ENCODE peak calls at places on chromosomes 11 and 22, in six cellular contexts. Q is ovary, B is BJ, Y is fibroblast of lung, O is fibroblast of mammary gland, X is left ventricle myocardium inferior. V is an unnamed sample.

GRCh38 chr11:35969089-35970046 is 25.5 kb downstream of the LDLRAD3 start:
- DNase-seq in X (no peak), Y (no peak), O (no peak), Q (no peak), B (peak), V (peak)

GRCh38 chr22:47063071-47063509 is 300.6 kb downstream of the TBC1D22A start:
- DNase-seq in O (no peak), Y (no peak), Q (no peak), X (no peak), B (no peak), V (no peak)

GRCh38 chr11:134124660-134125451 is 56.0 kb downstream of the JAM3 start:
- DNase-seq in Y (peak), X (peak), B (no peak), Q (peak), O (peak), V (no peak)

GRCh38 chr11:110912437-110912836 is 200.2 kb upstream of the ARHGAP20 start:
- DNase-seq in B (no peak), O (no peak), X (no peak), Y (no peak), Q (no peak), V (no peak)

GRCh38 chr11:59144579-59145345 is 2.1 kb downstream of the FAM111A start:
- DNase-seq in Q (peak), O (peak), X (peak), Y (peak), B (peak), V (peak)

GRCh38 chr11:114812698-114813097 is 134.4 kb downstream of the NXPE2 start:
- DNase-seq in X (no peak), Y (no peak), B (no peak), Q (no peak), O (no peak), V (no peak)

GRCh38 chr11:87252869-87253268 is 215.1 kb downstream of the TMEM135 start:
- DNase-seq in Y (no peak), Q (no peak), X (no peak), O (peak), B (no peak), V (no peak)

GRCh38 chr11:19790831-19791552 is 78.4 kb downstream of the NAV2 start:
- DNase-seq in O (no peak), X (no peak), Q (no peak), Y (no peak), B (no peak), V (no peak)

GRCh38 chr22:35729309-35729698 is 11.6 kb downstream of the APOL5 start:
- DNase-seq in O (no peak), B (no peak), X (no peak), Y (no peak), Q (no peak), V (no peak)

GRCh38 chr11:70682760-70683159 is 284.4 kb downstream of the CTTN start:
- DNase-seq in Q (no peak), B (no peak), X (no peak), Y (no peak), O (no peak), V (no peak)

GRCh38 chr11:130448416-130449068 is at the start of gene ADAMTS15:
- DNase-seq in Y (peak), B (no peak), O (peak), Q (peak), X (peak), V (peak)

GRCh38 chr11:130122141-130122575 is 37.4 kb upstream of the ST14 start:
- DNase-seq in O (no peak), B (no peak), X (no peak), Q (no peak), Y (no peak), V (peak)

GRCh38 chr22:17191163-17191562 is 28.1 kb downstream of the ADA2 start:
- DNase-seq in B (peak), O (peak), Q (no peak), Y (peak), X (no peak), V (peak)

GRCh38 chr11:2522636-2523255 is 77.9 kb downstream of the KCNQ1 start:
- DNase-seq in Y (no peak), X (no peak), O (no peak), B (no peak), Q (peak), V (no peak)

GRCh38 chr11:19370100-19370861 is 129.5 kb upstream of the E2F8 start:
- DNase-seq in Q (peak), Y (peak), X (peak), B (no peak), O (peak), V (peak)

GRCh38 chr11:63565728-63566127 is 2.5 kb upstream of the PLAAT2 start:
- DNase-seq in B (no peak), X (no peak), Y (no peak), O (no peak), Q (no peak), V (no peak)

GRCh38 chr11:119450590-119450989 is 27.6 kb upstream of the THY1 start:
- DNase-seq in O (peak), Q (no peak), X (no peak), B (no peak), Y (peak), V (no peak)

GRCh38 chr22:25996669-25997068 is 172.6 kb upstream of the SEZ6L start:
- DNase-seq in B (no peak), Y (no peak), X (no peak), Q (no peak), O (no peak), V (no peak)

GRCh38 chr11:107263865-107264563 is 193.6 kb downstream of the CWF19L2 start:
- DNase-seq in B (no peak), O (no peak), Y (no peak), Q (no peak), X (no peak), V (no peak)

GRCh38 chr11:111918390-111919256 is at the start of gene C11orf52:
- DNase-seq in B (no peak), Y (peak), O (no peak), X (no peak), Q (peak), V (peak)

GRCh38 chr22:35872451-35872850 is 154.8 kb downstream of the APOL5 start:
- DNase-seq in Q (no peak), Y (no peak), B (no peak), O (no peak), X (peak), V (no peak)

GRCh38 chr11:69365567-69365966 is 71.6 kb downstream of the MYEOV start:
- DNase-seq in Q (no peak), Y (no peak), O (no peak), X (no peak), B (no peak), V (no peak)

GRCh38 chr11:6414874-6415328 is 4.0 kb downstream of the APBB1 start:
- DNase-seq in Y (no peak), B (no peak), Q (no peak), X (no peak), O (no peak), V (no peak)

GRCh38 chr22:25413620-25414019 is 150.9 kb upstream of the GRK3 start:
- DNase-seq in O (no peak), X (no peak), Y (no peak), B (no peak), Q (no peak), V (no peak)

GRCh38 chr22:38699784-38700183 is 959 bp downstream of the JOSD1 start:
- DNase-seq in B (no peak), Q (peak), Y (peak), X (no peak), O (peak), V (peak)

GRCh38 chr11:27677108-27677507 is 23.1 kb downstream of the BDNF start:
- DNase-seq in B (no peak), Q (no peak), O (no peak), Y (no peak), X (no peak), V (no peak)

GRCh38 chr11:128763224-128763623 is 69.4 kb downstream of the FLI1 start:
- DNase-seq in B (no peak), O (no peak), X (no peak), Q (no peak), Y (peak), V (peak)

GRCh38 chr11:38582756-38583155 is 1984.7 kb upstream of the RAG2 start:
- DNase-seq in Q (no peak), O (no peak), X (no peak), Y (peak), B (no peak), V (no peak)

GRCh38 chr11:62133328-62134065 is 9.7 kb downstream of the INCENP start:
- DNase-seq in Y (no peak), B (no peak), Q (no peak), O (no peak), X (no peak), V (no peak)

GRCh38 chr22:37884420-37884819 is 21.7 kb upstream of the MICALL1 start:
- DNase-seq in X (no peak), Q (no peak), Y (no peak), B (peak), O (peak), V (no peak)

GRCh38 chr11:119062779-119063178 is 4.8 kb upstream of the VPS11 start:
- DNase-seq in Q (peak), O (peak), B (no peak), Y (peak), X (no peak), V (peak)

GRCh38 chr11:20672575-20672974 is 3.2 kb downstream of the NELL1 start:
- DNase-seq in B (no peak), Q (no peak), Y (no peak), O (peak), X (no peak), V (peak)

DNA sequence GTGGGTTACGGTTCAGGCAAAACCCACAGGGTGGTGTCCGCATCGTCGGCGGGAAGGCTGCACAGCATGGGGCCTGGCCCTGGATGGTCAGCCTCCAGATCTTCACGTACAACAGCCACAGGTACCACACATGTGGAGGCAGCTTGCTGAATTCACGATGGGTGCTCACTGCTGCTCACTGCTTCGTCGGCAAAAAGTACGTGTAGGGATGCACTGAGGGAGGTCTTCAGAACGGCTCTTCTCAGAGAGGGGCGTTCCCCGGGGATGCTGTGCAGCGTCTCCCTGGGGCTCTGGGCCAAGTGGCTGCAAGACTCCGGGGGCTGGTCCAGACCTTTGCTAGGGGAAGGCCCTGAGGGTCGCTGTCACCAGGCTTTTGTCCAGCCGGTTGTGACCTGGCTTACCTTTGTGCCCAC is 1.3 kb downstream of the ACR start:
- DNase-seq in Y (no peak), X (no peak), B (no peak), Q (no peak), O (no peak), V (no peak)
- H3K4me3 ChIP-seq in Y (no peak), X (no peak), B (no peak), Q (no peak), O (no peak), V (no peak)

GRCh38 chr11:45237666-45238348 is 48.3 kb downstream of the SYT13 start:
- DNase-seq in Y (peak), Q (no peak), X (no peak), B (no peak), O (no peak), V (no peak)

GRCh38 chr11:45233121-45233803 is 52.9 kb downstream of the SYT13 start:
- DNase-seq in Y (peak), O (peak), Q (peak), B (no peak), X (peak), V (peak)

GRCh38 chr11:45234306-45235006 is 51.7 kb downstream of the SYT13 start:
- DNase-seq in Y (no peak), O (no peak), X (no peak), Q (no peak), B (no peak), V (no peak)

GRCh38 chr11:45232341-45233080 is 53.6 kb downstream of the SYT13 start:
- DNase-seq in Q (no peak), Y (no peak), B (no peak), O (no peak), X (no peak), V (no peak)

GRCh38 chr11:45233804-45234170 is 52.4 kb downstream of the SYT13 start:
- DNase-seq in X (no peak), B (no peak), O (no peak), Q (no peak), Y (no peak), V (no peak)
- TF ChIP-seq CTCF in X (no peak), B (no peak), O (no peak), Q (no peak), Y (no peak), V (no peak)

GRCh38 chr11:67418476-67419281 is 3.2 kb downstream of the CARNS1 start:
- DNase-seq in O (no peak), B (no peak), Q (no peak), X (peak), Y (no peak), V (no peak)
- H3K4me3 ChIP-seq in O (no peak), B (no peak), Q (no peak), X (peak), Y (no peak), V (no peak)

GRCh38 chr22:46001046-46001425 is 24.1 kb upstream of the WNT7B start:
- DNase-seq in O (no peak), B (no peak), X (no peak), Q (no peak), Y (no peak), V (peak)
- TF ChIP-seq CTCF in O (peak), B (peak), X (no peak), Q (no peak), Y (no peak), V (peak)

DNA sequence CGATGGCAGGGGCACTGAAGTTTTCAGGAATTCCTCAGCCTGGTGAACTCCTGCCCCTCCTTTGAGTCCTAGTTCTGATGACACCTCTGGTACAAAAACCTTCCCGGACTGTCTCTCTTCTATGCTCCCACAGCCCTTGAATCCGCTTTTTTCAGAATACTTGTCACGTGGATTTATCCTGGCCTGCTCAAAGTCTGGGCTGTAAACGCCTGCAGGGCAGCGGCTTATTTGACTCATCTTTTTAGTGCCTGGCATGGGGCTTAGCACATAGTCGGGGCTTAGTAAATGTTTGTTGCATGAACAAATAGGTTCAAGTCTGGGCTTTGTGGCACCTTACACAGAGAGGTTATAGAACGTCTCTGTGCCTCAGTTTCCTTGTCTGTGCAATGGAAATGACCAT is 13.4 kb upstream of the KCNJ11 start:
- DNase-seq in O (no peak), X (no peak), Q (no peak), B (no peak), Y (no peak), V (no peak)
- H3K4me3 ChIP-seq in O (no peak), X (no peak), Q (no peak), B (no peak), Y (no peak), V (no peak)

GRCh38 chr11:94742645-94743044 is 25.5 kb upstream of the AMOTL1 start:
- DNase-seq in Y (no peak), Q (no peak), B (no peak), X (no peak), O (no peak), V (no peak)

GRCh38 chr11:94738746-94739145 is 29.4 kb upstream of the AMOTL1 start:
- DNase-seq in Y (no peak), Q (no peak), O (no peak), X (no peak), B (no peak), V (no peak)

GRCh38 chr11:94740083-94740974 is 27.8 kb upstream of the AMOTL1 start:
- DNase-seq in O (no peak), Y (no peak), Q (peak), X (peak), B (no peak), V (peak)

GRCh38 chr11:94739331-94739730 is 28.8 kb upstream of the AMOTL1 start:
- DNase-seq in B (no peak), O (no peak), Y (no peak), X (no peak), Q (no peak), V (no peak)

DNA sequence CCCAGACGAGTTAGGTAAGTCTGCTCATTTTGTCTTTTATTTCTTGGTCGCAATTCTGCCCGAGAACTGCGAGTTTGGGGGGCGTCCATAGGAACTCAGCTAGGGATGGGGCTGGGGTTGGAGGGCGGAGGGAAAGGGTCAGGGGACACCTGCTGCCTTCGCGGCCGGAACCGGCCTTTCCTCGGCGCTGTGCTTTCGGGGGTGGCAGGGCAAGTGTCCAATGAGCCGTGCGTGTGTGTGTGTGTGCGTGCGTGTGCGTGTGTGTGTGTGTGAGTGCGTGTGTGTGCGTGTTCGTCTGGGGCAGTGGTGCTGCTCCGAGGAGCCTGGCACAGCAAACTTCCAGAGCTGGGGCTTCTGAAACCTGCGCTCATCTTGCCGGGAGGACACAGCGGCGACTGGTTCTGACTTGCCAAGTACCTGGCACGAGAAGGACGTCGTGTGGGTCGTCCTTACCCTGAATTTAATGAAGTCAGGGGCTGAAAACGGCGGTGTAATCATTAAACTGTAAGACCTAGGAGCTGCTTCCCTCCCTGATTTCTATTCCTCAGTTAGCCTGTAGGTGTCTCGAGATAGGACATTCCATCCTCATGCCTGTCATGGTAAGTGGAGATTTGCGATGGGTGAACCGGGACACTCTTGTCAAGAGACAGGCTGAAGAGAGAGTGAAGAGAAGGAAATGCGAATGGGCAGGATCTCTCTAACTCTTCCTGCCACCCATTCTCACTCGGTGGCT is 27.0 kb upstream of the AMOTL1 start:
- DNase-seq in B (no peak), X (no peak), O (peak), Y (peak), Q (peak), V (peak)
- TF ChIP-seq CTCF in B (peak), X (peak), O (peak), Y (peak), Q (no peak), V (peak)

DNA sequence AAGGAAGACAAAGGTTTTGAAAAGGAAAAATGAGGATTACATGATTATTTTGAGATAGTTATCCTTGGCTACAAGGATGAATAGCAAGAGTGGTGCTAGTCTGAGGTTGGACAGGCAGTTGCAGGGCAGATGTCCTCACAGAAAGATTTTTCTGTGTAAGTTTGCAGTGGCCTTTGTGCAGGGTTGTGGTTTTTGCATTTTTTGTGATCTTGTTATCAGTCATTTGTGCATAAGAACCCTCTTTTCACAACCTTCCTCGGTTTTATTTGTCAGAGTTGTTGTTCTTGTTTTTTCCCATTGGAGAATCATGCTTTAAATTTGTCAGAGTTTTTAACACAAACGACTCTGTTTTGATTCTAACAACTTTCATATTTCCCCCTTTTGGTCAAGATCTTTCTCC is 1.4 kb downstream of the CCDC134 start:
- DNase-seq in Y (no peak), Q (no peak), B (no peak), X (no peak), O (no peak), V (no peak)
- H3K4me3 ChIP-seq in Y (no peak), Q (no peak), B (no peak), X (no peak), O (no peak), V (no peak)

GRCh38 chr22:45302047-45302446 is 7.7 kb upstream of the FAM118A start:
- DNase-seq in Q (no peak), Y (peak), B (peak), X (no peak), O (peak), V (peak)
- TF ChIP-seq CTCF in Q (no peak), Y (no peak), B (no peak), X (no peak), O (no peak), V (peak)

GRCh38 chr11:66598993-66599392 is 6.0 kb downstream of the CCS start:
- DNase-seq in Q (no peak), B (no peak), O (no peak), X (no peak), Y (no peak), V (no peak)

GRCh38 chr11:66600219-66600923 is 7.4 kb downstream of the CCS start:
- DNase-seq in B (no peak), Q (no peak), Y (peak), X (no peak), O (peak), V (peak)

GRCh38 chr11:66600924-66601233 is 7.9 kb downstream of the CCS start:
- DNase-seq in B (no peak), Q (no peak), O (no peak), X (no peak), Y (no peak), V (no peak)

GRCh38 chr11:66604161-66604560 is 11.2 kb downstream of the CCS start:
- DNase-seq in B (no peak), Q (no peak), Y (no peak), O (no peak), X (no peak), V (no peak)

GRCh38 chr11:66603072-66603471 is 10.1 kb downstream of the CCS start:
- DNase-seq in Q (no peak), X (no peak), O (no peak), B (no peak), Y (no peak), V (no peak)
- H3K4me3 ChIP-seq in Q (no peak), X (no peak), O (no peak), B (no peak), Y (no peak), V (no peak)

V was measured in choroid plexus epithelial cell.